ENCODE peak calls at places on chromosomes 16 and 17, in four cellular contexts. Z, B, H and T are unnamed samples.

GRCh38 chr17:16442594-16443389 is 27.4 kb downstream of the TRPV2 start:
- DNase-seq in Z (no peak), B (no peak), H (peak; percentile 47), T (no peak)

GRCh38 chr17:50920891-50921595 is 54.9 kb upstream of the TOB1 start:
- DNase-seq in Z (peak; percentile 53), B (no peak), H (no peak), T (no peak)

GRCh38 chr17:49407981-49408501 is 6.6 kb downstream of the PHB1 start:
- DNase-seq in Z (peak; percentile 89), B (peak; percentile 97), H (peak; percentile 84), T (peak; percentile 92)

GRCh38 chr17:80247561-80247960 is 13.1 kb upstream of the RNF213 start:
- DNase-seq in Z (no peak), B (no peak), H (no peak), T (no peak)

GRCh38 chr17:10875984-10876555 is 38.2 kb upstream of the PIRT start:
- DNase-seq in Z (peak; percentile 59), B (peak; percentile 88), H (peak; percentile 53), T (peak; percentile 58)

GRCh38 chr17:31653710-31654109 is 205.3 kb downstream of the COPRS start:
- DNase-seq in Z (no peak), B (no peak), H (no peak), T (no peak)

GRCh38 chr17:69451416-69452394 is 37.2 kb downstream of the MAP2K6 start:
- DNase-seq in Z (no peak), B (no peak), H (peak; percentile 66), T (no peak)

GRCh38 chr17:43175213-43176118 is 4.5 kb downstream of the NBR1 start:
- DNase-seq in Z (no peak), B (no peak), H (no peak), T (no peak)

GRCh38 chr17:79089720-79090502 is 15.3 kb downstream of the ENGASE start:
- DNase-seq in Z (peak; percentile 75), B (no peak), H (no peak), T (no peak)

GRCh38 chr17:67157732-67158639 is 87.0 kb downstream of the HELZ start:
- DNase-seq in Z (no peak), B (no peak), H (peak; percentile 41), T (no peak)

GRCh38 chr16:89970011-89970410 is 21.5 kb downstream of the DEF8 start:
- DNase-seq in Z (no peak), B (no peak), H (no peak), T (no peak)

GRCh38 chr17:39144414-39144813 is 7.0 kb downstream of the PLXDC1 start:
- DNase-seq in Z (peak; percentile 95), B (no peak), H (no peak), T (no peak)
- TF ChIP-seq CTCF in Z (no peak), B (no peak), H (no peak), T (no peak)

DNA sequence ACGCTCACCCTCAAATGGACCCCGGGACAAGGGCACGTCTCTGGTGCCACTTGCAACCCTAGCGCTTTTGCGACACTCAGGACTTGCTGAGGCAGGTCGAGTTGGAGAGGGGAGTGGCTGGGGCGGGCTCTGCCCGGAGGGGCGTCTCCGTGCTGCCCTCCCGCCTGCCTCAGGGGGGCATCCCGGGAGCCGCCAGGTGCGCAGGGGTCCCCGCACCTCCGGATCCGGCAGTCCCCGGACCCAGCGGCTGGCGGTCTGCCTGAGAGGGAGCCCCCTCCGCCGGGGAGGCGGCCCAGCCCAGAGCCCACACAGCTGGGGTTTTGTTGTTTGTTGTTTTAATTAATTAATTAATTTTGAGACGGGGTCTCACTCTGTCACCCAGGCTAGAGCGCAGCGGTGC is at the start of gene SLC52A1:
- DNase-seq in Z (no peak), B (peak; percentile 73), H (no peak), T (peak; percentile 20)
- TF ChIP-seq CTCF in Z (no peak), B (peak; percentile 3), H (no peak), T (no peak)

DNA sequence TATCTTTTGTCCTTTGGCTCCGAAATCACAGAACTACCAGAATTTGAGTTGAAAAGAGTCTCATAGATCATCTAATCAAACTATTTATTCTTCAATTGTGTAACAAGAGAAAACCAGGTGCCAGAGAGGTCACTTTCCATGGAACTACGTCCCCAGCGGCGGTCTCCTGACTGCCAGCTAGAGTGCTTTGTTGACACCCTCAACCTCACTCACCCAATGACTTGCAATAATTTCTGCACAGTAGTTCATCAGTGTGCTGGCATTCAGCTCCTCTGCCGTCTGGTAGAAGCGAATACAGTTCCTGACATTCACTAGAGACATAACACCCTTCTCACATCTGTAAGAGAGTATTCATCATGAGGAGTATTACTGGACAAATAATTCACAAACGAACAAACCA is 54.2 kb downstream of the ANKFY1 start:
- DNase-seq in Z (no peak), B (no peak), H (no peak), T (no peak)
- TF ChIP-seq CTCF in Z (no peak), B (no peak), H (no peak), T (no peak)

GRCh38 chr17:1769826-1770477 is 8.1 kb downstream of the SERPINF1 start:
- DNase-seq in Z (peak; percentile 66), B (no peak), H (no peak), T (peak; percentile 57)

GRCh38 chr17:1766382-1767135 is 4.7 kb downstream of the SERPINF1 start:
- DNase-seq in Z (no peak), B (no peak), H (no peak), T (no peak)

GRCh38 chr17:1765576-1765975 is 3.7 kb downstream of the SERPINF1 start:
- DNase-seq in Z (no peak), B (no peak), H (no peak), T (no peak)

GRCh38 chr17:1764274-1764673 is 2.4 kb downstream of the SERPINF1 start:
- DNase-seq in Z (peak; percentile 85), B (no peak), H (peak; percentile 42), T (peak; percentile 71)

GRCh38 chr17:1767358-1767757 is 5.5 kb downstream of the SERPINF1 start:
- DNase-seq in Z (no peak), B (no peak), H (no peak), T (no peak)
- TF ChIP-seq CTCF in Z (no peak), B (no peak), H (no peak), T (no peak)

GRCh38 chr17:2170023-2170422 is 115.1 kb downstream of the HIC1 start:
- DNase-seq in Z (no peak), B (peak; percentile 58), H (peak; percentile 69), T (peak; percentile 56)
- TF ChIP-seq CTCF in Z (no peak), B (peak; percentile 71), H (peak; percentile 55), T (no peak)

DNA sequence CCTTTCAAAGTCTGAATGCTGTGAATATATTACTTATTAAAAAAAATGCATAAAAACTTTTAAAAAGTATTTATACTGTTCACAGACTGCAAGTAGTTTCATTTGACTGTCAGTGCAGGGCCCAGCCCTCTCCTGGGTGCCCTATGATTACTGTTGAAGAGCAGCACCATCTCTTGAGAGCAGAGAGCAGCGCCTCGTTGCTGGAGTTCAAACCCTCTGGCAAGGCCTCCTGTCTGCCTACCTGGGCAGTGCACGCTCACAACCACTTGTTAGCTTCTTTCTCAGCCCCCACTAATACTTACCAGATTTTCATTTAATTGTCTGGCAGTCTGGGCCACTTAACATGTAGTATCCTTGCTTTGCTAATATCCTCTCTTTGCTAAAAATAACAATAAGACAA is 233.4 kb downstream of the PHKB start:
- DNase-seq in Z (no peak), B (no peak), H (no peak), T (no peak)
- TF ChIP-seq CTCF in Z (no peak), B (peak; percentile 73), H (no peak), T (no peak)

DNA sequence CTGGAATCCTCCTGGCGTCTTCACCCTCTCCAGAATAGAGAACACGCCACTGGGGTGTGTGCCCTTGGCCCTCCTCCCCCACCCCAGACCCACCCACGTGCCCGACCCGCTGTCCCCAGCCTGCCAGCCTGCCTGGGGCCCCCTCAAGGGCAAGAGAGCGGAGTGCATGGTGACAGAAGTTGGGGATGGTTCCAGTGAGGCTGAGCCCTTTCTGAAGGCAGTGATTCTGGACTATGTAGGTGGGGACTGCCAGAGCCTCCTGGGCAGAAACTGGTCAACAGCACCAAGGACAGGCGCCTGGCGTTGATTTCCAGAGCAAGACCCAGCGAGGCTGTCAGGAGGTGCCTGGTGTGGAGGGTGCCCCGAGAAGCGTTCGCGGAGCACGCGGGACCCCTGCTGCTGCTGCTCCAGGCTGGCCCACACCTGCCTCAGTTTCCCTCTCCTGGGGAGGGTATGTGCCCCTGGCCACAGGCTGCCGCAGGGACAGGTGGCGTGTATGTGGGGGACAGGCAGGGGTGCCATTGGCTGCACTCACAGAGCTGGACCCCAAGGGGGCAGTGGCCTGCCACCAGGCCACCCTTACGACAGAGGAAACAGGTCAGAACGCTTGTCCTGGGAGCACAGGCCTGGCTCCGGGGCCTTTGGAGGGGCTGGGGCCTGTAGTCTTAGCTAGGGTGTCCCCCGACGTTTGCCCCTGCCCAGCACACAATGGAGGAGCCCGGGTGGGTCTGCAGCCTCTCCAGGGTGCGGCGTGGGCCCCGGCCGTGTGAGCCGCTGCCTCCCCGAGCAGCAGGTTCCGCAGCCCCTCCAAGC is 1.2 kb downstream of the SSTR5 start:
- DNase-seq in Z (no peak), B (no peak), H (no peak), T (no peak)
- TF ChIP-seq CTCF in Z (peak; percentile 6), B (peak; percentile 44), H (no peak), T (no peak)